ENCODE peak calls at places on chromosomes 2 and 18, in four cellular contexts. L is vagina, B is endothelial cell of umbilical vein, M is A549. I is an unnamed sample.

GRCh38 chr2:110659248-110659647 is 18.6 kb downstream of the BUB1 start:
- DNase-seq in B (no peak), M (no peak), L (no peak), I (no peak)

GRCh38 chr2:12619975-12620374 is 96.8 kb upstream of the TRIB2 start:
- DNase-seq in M (no peak), L (no peak), B (no peak), I (no peak)

GRCh38 chr18:29226201-29226600 is 1049.3 kb upstream of the CDH2 start:
- DNase-seq in L (no peak), M (no peak), B (no peak), I (no peak)

GRCh38 chr2:162475661-162476060 is 131.7 kb downstream of the GCA start:
- DNase-seq in B (no peak), M (no peak), L (no peak), I (peak; percentile 64)

GRCh38 chr2:98771771-98772521 is 41.0 kb upstream of the MGAT4A start:
- DNase-seq in M (no peak), L (no peak), B (no peak), I (no peak)

GRCh38 chr2:2237563-2237962 is 93.5 kb downstream of the MYT1L start:
- DNase-seq in M (no peak), B (no peak), L (peak; percentile 60), I (no peak)

GRCh38 chr2:158529379-158530110 is 72.8 kb downstream of the PKP4 start:
- DNase-seq in M (no peak), B (peak; percentile 10), L (no peak), I (no peak)

GRCh38 chr2:191935247-191935646 is 88.4 kb upstream of the CAVIN2 start:
- DNase-seq in M (no peak), B (no peak), L (no peak), I (no peak)

GRCh38 chr2:55416826-55417568 is 2.7 kb downstream of the CCDC88A start:
- DNase-seq in L (no peak), M (no peak), B (no peak), I (no peak)

DNA sequence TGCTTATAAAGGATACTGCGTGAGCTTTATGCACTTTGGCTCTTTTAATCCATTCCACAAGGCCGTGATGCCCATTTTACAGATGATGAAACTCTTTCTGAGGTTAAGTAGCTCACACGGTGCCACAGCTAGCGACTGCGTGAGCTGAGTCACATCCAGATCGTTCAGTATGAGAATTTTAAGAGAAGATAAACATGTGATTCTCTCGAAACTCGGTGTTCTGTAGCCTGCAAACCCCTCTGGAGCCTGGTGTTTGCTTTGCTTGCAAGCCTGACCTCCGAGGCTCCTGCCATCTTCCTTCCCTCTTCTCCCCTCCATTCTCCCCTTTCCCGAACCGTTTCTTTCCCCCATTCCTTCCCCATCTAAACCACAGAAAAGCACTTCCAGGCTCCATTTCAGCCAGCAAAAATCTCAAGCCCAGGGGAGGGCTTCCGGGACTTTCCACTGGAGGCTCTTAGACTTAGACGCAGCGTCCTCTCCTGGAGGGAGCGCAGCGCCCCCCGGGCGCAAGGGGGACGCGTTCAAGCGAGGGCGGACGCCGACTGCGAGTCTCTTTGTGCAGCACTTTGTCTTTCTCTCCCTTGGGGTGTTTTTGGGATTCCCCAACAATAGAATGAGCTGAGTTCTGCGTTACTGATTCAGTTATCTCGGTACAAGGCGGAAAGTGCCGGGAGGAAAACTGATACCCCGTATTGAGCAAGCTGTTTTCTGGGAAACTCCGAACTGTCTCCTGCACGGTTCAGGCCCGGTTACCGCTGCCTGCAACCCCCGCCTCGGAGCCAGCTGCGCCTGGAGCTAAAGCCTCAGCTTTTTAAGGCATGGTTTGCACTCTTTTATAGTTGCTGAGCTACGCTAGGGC is 38.0 kb downstream of the CYP1B1 start:
- DNase-seq in B (no peak), L (no peak), M (no peak), I (no peak)
- H3K27ac ChIP-seq in B (no peak overlapping the region), L (peak overlapping the region; percentile 86), M (no peak overlapping the region), I (peak overlapping the region; percentile 11)

DNA sequence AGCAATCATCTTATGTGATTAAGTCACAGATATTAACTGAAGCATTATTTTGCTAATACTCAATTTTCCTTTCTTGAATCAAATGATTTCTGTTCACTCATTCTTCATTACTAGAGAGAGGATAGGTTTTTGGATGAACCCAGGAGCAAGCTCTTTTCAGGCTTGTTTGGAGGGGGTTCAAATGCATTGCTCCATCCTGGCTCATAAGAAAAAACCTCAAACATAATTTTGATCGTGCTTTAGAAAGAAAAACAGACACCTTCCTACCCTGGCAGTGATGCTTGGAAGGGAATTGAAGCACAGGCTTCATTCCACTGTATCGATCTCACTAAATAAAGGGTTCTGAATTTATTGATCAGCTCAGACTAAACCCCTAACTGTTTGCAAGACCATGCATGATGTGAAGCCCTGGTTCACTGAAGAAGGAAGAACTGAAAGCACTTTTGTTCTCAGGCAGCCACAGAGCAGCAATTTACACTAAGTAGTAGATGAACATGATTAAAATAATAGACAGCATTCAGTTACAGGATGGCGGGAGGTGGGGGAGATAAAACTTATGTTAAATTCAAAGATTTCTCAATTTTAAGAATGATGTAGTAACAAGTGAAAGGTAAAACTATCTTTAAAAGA is 53.4 kb downstream of the CDH2 start:
- DNase-seq in L (no peak), M (no peak), B (no peak), I (no peak)
- H3K27ac ChIP-seq in L (no peak overlapping the region), M (no peak overlapping the region), B (no peak overlapping the region), I (peak overlapping the region; percentile 61)

DNA sequence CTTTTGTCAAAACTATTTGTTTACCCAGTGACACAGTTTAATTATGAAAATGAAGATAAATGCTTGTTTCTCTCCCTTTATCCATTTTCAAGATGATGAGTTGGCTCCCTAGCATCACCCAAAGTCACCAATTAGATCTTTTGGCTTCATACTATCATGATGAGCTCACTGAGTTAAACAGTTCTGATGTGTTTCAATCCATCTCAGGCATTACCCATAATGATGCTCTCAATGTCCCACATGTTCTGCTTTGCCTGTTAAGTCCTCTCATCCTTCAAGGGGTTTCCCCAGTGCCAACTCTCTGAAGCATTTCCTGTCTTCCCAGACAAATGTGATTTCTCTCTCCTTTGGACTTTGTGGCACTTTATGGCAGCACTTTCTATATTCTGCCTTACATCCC is 92.7 kb downstream of the EPB41L3 start:
- DNase-seq in L (no peak), M (no peak), B (no peak), I (no peak)
- H3K27ac ChIP-seq in L (no peak overlapping the region), M (no peak overlapping the region), B (no peak overlapping the region), I (no peak overlapping the region)

GRCh38 chr2:28649481-28650260 is 102.0 kb upstream of the PPP1CB start:
- DNase-seq in L (peak; percentile 77), M (no peak), B (peak; percentile 40), I (no peak)

GRCh38 chr2:28650261-28650584 is 101.4 kb upstream of the PPP1CB start:
- DNase-seq in M (no peak), B (no peak), L (no peak), I (no peak)

GRCh38 chr2:28647682-28648081 is 103.9 kb upstream of the PPP1CB start:
- DNase-seq in M (no peak), L (no peak), B (no peak), I (no peak)

GRCh38 chr2:28648147-28648546 is 103.5 kb upstream of the PPP1CB start:
- DNase-seq in L (peak; percentile 77), M (no peak), B (no peak), I (no peak)

DNA sequence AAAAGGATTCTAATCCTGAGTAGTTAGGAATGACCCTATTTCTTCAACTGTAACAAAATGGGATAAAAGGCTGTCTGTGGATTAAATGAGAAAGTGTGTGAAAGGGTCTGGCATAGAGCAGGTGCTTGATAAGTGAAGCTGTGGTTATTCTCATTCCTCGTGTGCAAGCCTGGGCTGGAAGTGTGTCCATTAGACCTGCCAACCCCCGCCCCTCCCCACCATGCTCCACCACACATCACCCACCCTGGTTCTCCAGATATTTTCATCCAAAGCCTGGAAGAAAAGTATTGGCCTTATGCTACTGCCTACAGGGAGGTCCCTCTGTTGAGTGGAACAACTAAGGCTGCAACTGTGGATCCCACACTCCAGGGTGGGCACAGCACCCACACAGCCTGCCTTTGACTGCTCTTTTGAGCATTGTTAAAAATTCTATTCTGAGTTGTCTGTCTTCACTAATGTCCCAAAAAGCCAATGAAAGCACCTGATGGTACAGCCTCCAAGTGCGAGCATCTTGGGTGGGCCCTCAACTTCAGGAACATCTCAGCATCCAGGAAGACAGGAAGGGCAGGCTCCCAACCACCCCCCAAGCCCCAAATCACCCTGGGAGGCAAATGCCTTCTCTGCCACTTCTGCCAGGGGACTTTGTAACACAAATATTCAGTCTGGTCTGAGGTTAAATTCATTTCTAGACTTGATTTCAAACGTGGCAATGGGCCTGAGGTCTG is 102.8 kb upstream of the PPP1CB start:
- DNase-seq in L (no peak), B (no peak), M (no peak), I (no peak)
- H3K27ac ChIP-seq in L (no peak overlapping the region), B (peak overlapping the region; percentile 73), M (peak overlapping the region; percentile 55), I (no peak overlapping the region)

GRCh38 chr18:49797995-49798394 is 15.3 kb downstream of the ACAA2 start:
- DNase-seq in B (no peak), L (no peak), M (no peak), I (no peak)

GRCh38 chr18:49794740-49795139 is 18.6 kb downstream of the ACAA2 start:
- DNase-seq in B (no peak), L (no peak), M (no peak), I (no peak)

GRCh38 chr18:49795612-49796552 is 17.5 kb downstream of the ACAA2 start:
- DNase-seq in B (peak; percentile 14), L (no peak), M (no peak), I (no peak)
- H3K27ac ChIP-seq in B (no peak overlapping the region), L (no peak overlapping the region), M (no peak overlapping the region), I (no peak overlapping the region)

GRCh38 chr2:17733650-17734049 is 20.0 kb downstream of the SMC6 start:
- DNase-seq in B (peak; percentile 28), L (no peak), M (no peak), I (no peak)
- H3K27ac ChIP-seq in B (no peak overlapping the region), L (no peak overlapping the region), M (no peak overlapping the region), I (no peak overlapping the region)

GRCh38 chr18:63590368-63590767 is 3.2 kb downstream of the SERPINB13 start:
- DNase-seq in L (no peak), B (no peak), M (no peak), I (no peak)
- H3K27ac ChIP-seq in L (no peak overlapping the region), B (no peak overlapping the region), M (no peak overlapping the region), I (no peak overlapping the region)

GRCh38 chr2:86243272-86243671 is 44.0 kb downstream of the MRPL35 start:
- DNase-seq in M (no peak), B (no peak), L (no peak), I (no peak)

GRCh38 chr2:86240251-86240650 is 41.0 kb downstream of the MRPL35 start:
- DNase-seq in B (no peak), M (no peak), L (no peak), I (no peak)

GRCh38 chr2:86241611-86242010 is 42.4 kb downstream of the MRPL35 start:
- DNase-seq in L (no peak), M (no peak), B (no peak), I (no peak)

GRCh38 chr2:86239745-86240144 is 40.5 kb downstream of the MRPL35 start:
- DNase-seq in B (no peak), L (no peak), M (no peak), I (no peak)

DNA sequence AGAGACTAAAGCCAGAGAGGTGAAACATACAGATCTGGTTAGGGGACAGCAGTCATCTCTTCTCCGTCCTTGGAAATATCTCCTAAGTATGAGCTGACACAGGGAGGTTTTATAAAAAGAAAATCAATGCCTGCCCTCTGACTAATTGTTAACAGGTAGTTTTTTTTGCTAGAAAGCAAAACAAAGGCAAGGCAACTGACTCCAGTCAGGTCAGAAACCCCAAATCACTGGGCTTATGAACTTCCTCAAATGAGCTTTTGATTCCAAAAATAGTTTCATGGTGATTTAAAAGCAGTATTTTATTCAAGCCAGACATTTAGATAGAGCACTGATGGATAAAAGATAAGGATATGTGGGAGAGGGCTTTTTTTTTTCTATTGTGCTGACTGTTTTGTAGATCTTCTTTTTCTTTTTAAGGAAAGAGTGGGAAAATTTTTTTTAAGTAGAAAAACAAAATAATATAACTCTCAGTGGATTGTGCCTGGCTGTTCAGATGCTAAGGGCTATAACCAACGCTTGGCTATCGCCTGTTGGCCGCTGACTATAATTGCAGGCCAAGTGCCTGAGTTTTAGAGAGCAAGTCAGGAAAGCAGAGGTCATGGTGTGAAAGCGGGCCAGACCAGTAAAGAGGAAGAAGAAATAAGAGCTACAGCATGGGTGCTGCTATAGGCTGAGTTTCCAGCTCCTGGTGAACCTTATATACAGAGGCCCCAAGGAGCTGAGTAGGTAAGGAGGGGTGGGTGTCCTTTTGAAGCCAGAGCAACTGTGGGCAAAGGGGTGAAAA is 44.9 kb downstream of the MRPL35 start:
- DNase-seq in L (no peak), M (no peak), B (no peak), I (no peak)
- H3K27ac ChIP-seq in L (no peak overlapping the region), M (no peak overlapping the region), B (no peak overlapping the region), I (no peak overlapping the region)

I was measured in caudate nucleus.